ENCODE peak calls at places on chromosomes 6 and 20, in five cellular contexts. I is HepG2, N is HCT116, L is H1, H is GM12878. G is an unnamed sample.

GRCh38 chr6:19851273-19852089 is 14.3 kb downstream of the ID4 start:
- DNase-seq in I (peak), N (peak), L (no peak), H (no peak), G (peak)

GRCh38 chr6:34914358-34914757 is 25.3 kb downstream of the ANKS1A start:
- DNase-seq in I (no peak), N (no peak), L (no peak), H (no peak), G (no peak)

GRCh38 chr6:71040841-71041240 is 84.0 kb upstream of the B3GAT2 start:
- DNase-seq in I (no peak), N (no peak), L (no peak), H (no peak), G (no peak)

GRCh38 chr20:12012241-12013222 is 94.8 kb downstream of the BTBD3 start:
- DNase-seq in I (peak), N (peak), L (peak), H (peak), G (peak)

GRCh38 chr6:7153807-7154206 is 46.0 kb downstream of the RREB1 start:
- DNase-seq in I (no peak), N (no peak), L (no peak), H (no peak), G (no peak)

GRCh38 chr6:166575190-166575589 is 11.3 kb downstream of the RAMACL start:
- DNase-seq in I (no peak), N (no peak), L (no peak), H (no peak), G (no peak)

GRCh38 chr20:45867811-45868176 is 10.4 kb downstream of the ZSWIM3 start:
- DNase-seq in I (no peak), N (no peak), L (no peak), H (no peak), G (no peak)

GRCh38 chr20:47543006-47543431 is 41.3 kb downstream of the NCOA3 start:
- DNase-seq in I (no peak), N (no peak), L (no peak), H (no peak), G (no peak)

GRCh38 chr6:11853678-11854417 is 75.2 kb upstream of the ADTRP start:
- DNase-seq in I (no peak), N (no peak), L (no peak), H (no peak), G (no peak)

GRCh38 chr20:44324343-44324742 is 12.5 kb upstream of the R3HDML start:
- DNase-seq in I (no peak), N (no peak), L (no peak), H (no peak), G (no peak)

GRCh38 chr6:169847141-169847674 is 95.8 kb downstream of the ERMARD start:
- DNase-seq in I (no peak), N (no peak), L (no peak), H (no peak), G (no peak)

GRCh38 chr6:136532030-136532429 is 18.2 kb downstream of the MAP7 start:
- DNase-seq in I (no peak), N (no peak), L (no peak), H (no peak), G (no peak)

GRCh38 chr6:150336299-150336698 is 32.5 kb upstream of the IYD start:
- DNase-seq in I (no peak), N (peak), L (no peak), H (peak), G (no peak)

GRCh38 chr6:33297956-33298772 is 578 bp downstream of the RGL2 start:
- DNase-seq in I (peak), N (peak), L (no peak), H (no peak), G (peak)

GRCh38 chr20:32139947-32140346 is 30.4 kb downstream of the TM9SF4 start:
- DNase-seq in I (no peak), N (no peak), L (no peak), H (peak), G (no peak)

GRCh38 chr20:48015136-48015925 is 230.1 kb upstream of the SULF2 start:
- DNase-seq in I (no peak), N (no peak), L (no peak), H (no peak), G (no peak)

GRCh38 chr20:44805335-44805734 is 5.0 kb downstream of the RIMS4 start:
- DNase-seq in I (no peak), N (no peak), L (no peak), H (no peak), G (no peak)

GRCh38 chr20:41086402-41087324 is 50.7 kb upstream of the PLCG1 start:
- DNase-seq in I (no peak), N (no peak), L (no peak), H (no peak), G (peak)

GRCh38 chr20:2624190-2624589 is 28.2 kb upstream of the NOP56 start:
- DNase-seq in I (no peak), N (no peak), L (no peak), H (no peak), G (no peak)

GRCh38 chr20:46020515-46020914 is 8.5 kb upstream of the SLC12A5 start:
- DNase-seq in I (no peak), N (no peak), L (no peak), H (no peak), G (no peak)

GRCh38 chr6:98039876-98040605 is 757.0 kb upstream of the MMS22L start:
- DNase-seq in I (no peak), N (no peak), L (peak), H (no peak), G (no peak)

GRCh38 chr6:16432075-16433032 is 194.0 kb downstream of the GMPR start:
- DNase-seq in I (no peak), N (no peak), L (no peak), H (peak), G (no peak)

GRCh38 chr6:4487538-4487937 is 288.7 kb upstream of the CDYL start:
- DNase-seq in I (peak), N (peak), L (no peak), H (no peak), G (no peak)

GRCh38 chr20:36975085-36975829 is 23.7 kb upstream of the SAMHD1 start:
- DNase-seq in I (no peak), N (no peak), L (no peak), H (no peak), G (no peak)

GRCh38 chr6:105815657-105816555 is 270.2 kb upstream of the PRDM1 start:
- DNase-seq in I (no peak), N (no peak), L (no peak), H (no peak), G (no peak)

GRCh38 chr20:58447733-58448391 is 58.8 kb downstream of the VAPB start:
- DNase-seq in I (peak), N (peak), L (no peak), H (no peak), G (no peak)

GRCh38 chr6:69571234-69571633 is 225.6 kb downstream of the LMBRD1 start:
- DNase-seq in I (no peak), N (no peak), L (no peak), H (no peak), G (no peak)

GRCh38 chr20:4797275-4797674 is 75.6 kb downstream of the PRND start:
- DNase-seq in I (no peak), N (no peak), L (no peak), H (no peak), G (no peak)

GRCh38 chr6:24630861-24631505 is 15.0 kb downstream of the KIAA0319 start:
- DNase-seq in I (no peak), N (no peak), L (no peak), H (no peak), G (no peak)

GRCh38 chr6:34362909-34363713 is 29.4 kb downstream of the NUDT3 start:
- DNase-seq in I (peak), N (no peak), L (no peak), H (peak), G (no peak)

GRCh38 chr20:58584881-58585752 is 66.0 kb upstream of the STX16 start:
- DNase-seq in I (no peak), N (no peak), L (no peak), H (no peak), G (no peak)

GRCh38 chr6:24196198-24196597 is 70.2 kb downstream of the NRSN1 start:
- DNase-seq in I (peak), N (no peak), L (no peak), H (no peak), G (no peak)

GRCh38 chr6:167424060-167424673 is 99.3 kb downstream of the TTLL2 start:
- DNase-seq in I (peak), N (no peak), L (no peak), H (no peak), G (peak)

GRCh38 chr6:80170433-80170832 is 64.0 kb downstream of the BCKDHB start:
- DNase-seq in I (no peak), N (no peak), L (no peak), H (no peak), G (no peak)

GRCh38 chr6:156316613-156317012 is 460.6 kb upstream of the ARID1B start:
- DNase-seq in I (no peak), N (no peak), L (no peak), H (no peak), G (no peak)
- TF ChIP-seq JUND in I (no peak), N (no peak), L (no peak), H (no peak), G (no peak)

GRCh38 chr6:44926556-44926955 is 401.6 kb upstream of the RUNX2 start:
- DNase-seq in I (no peak), N (no peak), L (no peak), H (no peak), G (no peak)
- TF ChIP-seq JUND in I (no peak), N (no peak), L (no peak), H (no peak), G (no peak)

GRCh38 chr20:53934421-53935352 is 135.7 kb downstream of the BCAS1 start:
- DNase-seq in I (no peak), N (no peak), L (no peak), H (no peak), G (no peak)
- TF ChIP-seq JUND in I (no peak), N (no peak), L (no peak), H (no peak), G (no peak)

GRCh38 chr6:30761791-30762429 is 17.6 kb upstream of the IER3 start:
- DNase-seq in I (no peak), N (no peak), L (no peak), H (no peak), G (no peak)
- TF ChIP-seq JUND in I (no peak), N (no peak), L (no peak), H (no peak), G (no peak)

GRCh38 chr6:155604991-155605390 is 149.4 kb upstream of the NOX3 start:
- DNase-seq in I (no peak), N (no peak), L (no peak), H (no peak), G (no peak)
- TF ChIP-seq JUND in I (no peak), N (no peak), L (no peak), H (no peak), G (no peak)

GRCh38 chr20:23232679-23233308 is 117.8 kb upstream of the NXT1 start:
- DNase-seq in I (peak), N (no peak), L (no peak), H (no peak), G (no peak)

GRCh38 chr20:23232219-23232581 is 118.4 kb upstream of the NXT1 start:
- DNase-seq in I (no peak), N (no peak), L (no peak), H (no peak), G (no peak)

GRCh38 chr20:23235173-23236027 is 115.2 kb upstream of the NXT1 start:
- DNase-seq in I (peak), N (peak), L (peak), H (no peak), G (peak)

GRCh38 chr20:23233341-23233740 is 117.2 kb upstream of the NXT1 start:
- DNase-seq in I (no peak), N (no peak), L (no peak), H (no peak), G (no peak)

GRCh38 chr20:23234311-23235078 is 116.1 kb upstream of the NXT1 start:
- DNase-seq in I (no peak), N (no peak), L (no peak), H (no peak), G (no peak)
- TF ChIP-seq JUND in I (no peak), N (no peak), L (no peak), H (no peak), G (no peak)

GRCh38 chr6:148423601-148424270 is 81.1 kb downstream of the SASH1 start:
- DNase-seq in I (no peak), N (no peak), L (no peak), H (no peak), G (no peak)
- TF ChIP-seq JUND in I (no peak), N (no peak), L (no peak), H (no peak), G (no peak)

G was measured in SK-N-SH.